ENCODE peak calls at places on chromosomes 11 and 22, in nine cellular contexts. One of them, this sample, is unnamed.

GRCh38 chr11:12164061-12165014 is 53.9 kb downstream of the MICAL2 start:
- DNase-seq in endodermal cell: peak; percentile 50
- DNase-seq in colonic mucosa: no peak
- DNase-seq in H9: no peak
- DNase-seq in left lung: no peak
- DNase-seq in AG04450: no peak
- DNase-seq in adrenal gland: no peak
- DNase-seq in lower lobe of right lung: no peak
- DNase-seq in ovary: no peak
- DNase-seq in this sample: no peak

GRCh38 chr11:17171342-17171741 is 36.4 kb downstream of the PIK3C2A start:
- DNase-seq in endodermal cell: no peak
- DNase-seq in colonic mucosa: no peak
- DNase-seq in H9: no peak
- DNase-seq in left lung: no peak
- DNase-seq in AG04450: peak; percentile 8
- DNase-seq in adrenal gland: no peak
- DNase-seq in lower lobe of right lung: no peak
- DNase-seq in ovary: no peak
- DNase-seq in this sample: no peak

GRCh38 chr11:3222003-3222855 is 3.6 kb upstream of the MRGPRG start:
- DNase-seq in endodermal cell: no peak
- DNase-seq in colonic mucosa: no peak
- DNase-seq in H9: peak; percentile 26
- DNase-seq in left lung: peak; percentile 29
- DNase-seq in AG04450: no peak
- DNase-seq in adrenal gland: peak; percentile 29
- DNase-seq in lower lobe of right lung: no peak
- DNase-seq in ovary: peak; percentile 9
- DNase-seq in this sample: no peak

GRCh38 chr11:120205596-120206161 is 5.2 kb upstream of the OAF start:
- DNase-seq in endodermal cell: no peak
- DNase-seq in colonic mucosa: no peak
- DNase-seq in H9: no peak
- DNase-seq in left lung: no peak
- DNase-seq in AG04450: peak; percentile 37
- DNase-seq in adrenal gland: no peak
- DNase-seq in lower lobe of right lung: no peak
- DNase-seq in ovary: no peak
- DNase-seq in this sample: no peak

GRCh38 chr11:93747122-93747521 is 5.7 kb downstream of the C11orf54 start:
- DNase-seq in endodermal cell: no peak
- DNase-seq in colonic mucosa: no peak
- DNase-seq in H9: no peak
- DNase-seq in left lung: no peak
- DNase-seq in AG04450: no peak
- DNase-seq in adrenal gland: no peak
- DNase-seq in lower lobe of right lung: no peak
- DNase-seq in ovary: no peak
- DNase-seq in this sample: no peak

GRCh38 chr11:2305862-2306823 is 4.3 kb downstream of the TSPAN32 start:
- DNase-seq in endodermal cell: peak; percentile 42
- DNase-seq in colonic mucosa: peak; percentile 71
- DNase-seq in H9: peak; percentile 29
- DNase-seq in left lung: peak; percentile 82
- DNase-seq in AG04450: peak; percentile 50
- DNase-seq in adrenal gland: peak; percentile 78
- DNase-seq in lower lobe of right lung: peak; percentile 50
- DNase-seq in ovary: peak; percentile 97
- DNase-seq in this sample: no peak

GRCh38 chr11:106988151-106988806 is 30.0 kb downstream of the GUCY1A2 start:
- DNase-seq in endodermal cell: no peak
- DNase-seq in colonic mucosa: no peak
- DNase-seq in H9: no peak
- DNase-seq in left lung: no peak
- DNase-seq in AG04450: no peak
- DNase-seq in adrenal gland: no peak
- DNase-seq in lower lobe of right lung: no peak
- DNase-seq in ovary: no peak
- DNase-seq in this sample: no peak

GRCh38 chr11:63613517-63614135 is 607 bp downstream of the PLAAT3 start:
- DNase-seq in endodermal cell: peak; percentile 87
- DNase-seq in colonic mucosa: peak; percentile 40
- DNase-seq in H9: peak; percentile 85
- DNase-seq in left lung: peak; percentile 53
- DNase-seq in AG04450: no peak
- DNase-seq in adrenal gland: peak; percentile 77
- DNase-seq in lower lobe of right lung: peak; percentile 70
- DNase-seq in ovary: peak; percentile 72
- DNase-seq in this sample: no peak

GRCh38 chr22:21611210-21611977 is 18.4 kb downstream of the YDJC start:
- DNase-seq in endodermal cell: no peak
- DNase-seq in colonic mucosa: no peak
- DNase-seq in H9: no peak
- DNase-seq in left lung: no peak
- DNase-seq in AG04450: no peak
- DNase-seq in adrenal gland: no peak
- DNase-seq in lower lobe of right lung: no peak
- DNase-seq in ovary: no peak
- DNase-seq in this sample: no peak

GRCh38 chr11:71305451-71306125 is 53.2 kb upstream of the SHANK2 start:
- DNase-seq in endodermal cell: peak; percentile 24
- DNase-seq in colonic mucosa: peak; percentile 13
- DNase-seq in H9: peak; percentile 10
- DNase-seq in left lung: peak; percentile 19
- DNase-seq in AG04450: no peak
- DNase-seq in adrenal gland: peak; percentile 15
- DNase-seq in lower lobe of right lung: no peak
- DNase-seq in ovary: no peak
- DNase-seq in this sample: no peak

GRCh38 chr11:74739546-74740270 is 8.5 kb upstream of the CHRDL2 start:
- DNase-seq in endodermal cell: peak; percentile 84
- DNase-seq in colonic mucosa: peak; percentile 36
- DNase-seq in H9: peak; percentile 73
- DNase-seq in left lung: no peak
- DNase-seq in AG04450: peak; percentile 44
- DNase-seq in adrenal gland: peak; percentile 78
- DNase-seq in lower lobe of right lung: no peak
- DNase-seq in ovary: no peak
- DNase-seq in this sample: no peak

GRCh38 chr11:65487467-65488272 is 11.2 kb upstream of the MALAT1 start:
- DNase-seq in endodermal cell: peak; percentile 99
- DNase-seq in colonic mucosa: peak; percentile 97
- DNase-seq in H9: peak; percentile 100
- DNase-seq in left lung: peak; percentile 99
- DNase-seq in AG04450: peak; percentile 100
- DNase-seq in adrenal gland: peak; percentile 100
- DNase-seq in lower lobe of right lung: peak; percentile 98
- DNase-seq in ovary: peak; percentile 97
- DNase-seq in this sample: peak; percentile 99

GRCh38 chr11:57474017-57474750 is 13.9 kb downstream of the RTN4RL2 start:
- DNase-seq in endodermal cell: peak; percentile 60
- DNase-seq in colonic mucosa: no peak
- DNase-seq in H9: no peak
- DNase-seq in left lung: no peak
- DNase-seq in AG04450: no peak
- DNase-seq in adrenal gland: no peak
- DNase-seq in lower lobe of right lung: no peak
- DNase-seq in ovary: no peak
- DNase-seq in this sample: no peak

GRCh38 chr11:42422094-42422493 is 889.7 kb upstream of the API5 start:
- DNase-seq in endodermal cell: no peak
- DNase-seq in colonic mucosa: no peak
- DNase-seq in H9: no peak
- DNase-seq in left lung: no peak
- DNase-seq in AG04450: no peak
- DNase-seq in adrenal gland: no peak
- DNase-seq in lower lobe of right lung: no peak
- DNase-seq in ovary: no peak
- DNase-seq in this sample: no peak

GRCh38 chr22:36926721-36927435 is 13.4 kb downstream of the CSF2RB start:
- DNase-seq in endodermal cell: peak; percentile 38
- DNase-seq in colonic mucosa: no peak
- DNase-seq in H9: no peak
- DNase-seq in left lung: no peak
- DNase-seq in AG04450: no peak
- DNase-seq in adrenal gland: peak; percentile 20
- DNase-seq in lower lobe of right lung: no peak
- DNase-seq in ovary: no peak
- DNase-seq in this sample: no peak

GRCh38 chr22:31881198-31881597 is 63.1 kb upstream of the YWHAH start:
- DNase-seq in endodermal cell: no peak
- DNase-seq in colonic mucosa: peak; percentile 21
- DNase-seq in H9: no peak
- DNase-seq in left lung: no peak
- DNase-seq in AG04450: no peak
- DNase-seq in adrenal gland: no peak
- DNase-seq in lower lobe of right lung: no peak
- DNase-seq in ovary: no peak
- DNase-seq in this sample: no peak

GRCh38 chr11:3123761-3124733 is 41.1 kb downstream of the OSBPL5 start:
- DNase-seq in endodermal cell: peak; percentile 28
- DNase-seq in colonic mucosa: peak; percentile 80
- DNase-seq in H9: no peak
- DNase-seq in left lung: peak; percentile 78
- DNase-seq in AG04450: peak; percentile 88
- DNase-seq in adrenal gland: peak; percentile 95
- DNase-seq in lower lobe of right lung: peak; percentile 63
- DNase-seq in ovary: peak; percentile 73
- DNase-seq in this sample: peak; percentile 89

GRCh38 chr11:121722431-121723256 is 269.9 kb upstream of the SORL1-AS1 start:
- DNase-seq in endodermal cell: peak; percentile 92
- DNase-seq in colonic mucosa: peak; percentile 39
- DNase-seq in H9: peak; percentile 84
- DNase-seq in left lung: peak; percentile 67
- DNase-seq in AG04450: peak; percentile 76
- DNase-seq in adrenal gland: peak; percentile 86
- DNase-seq in lower lobe of right lung: peak; percentile 52
- DNase-seq in ovary: peak; percentile 93
- DNase-seq in this sample: peak; percentile 74
- TF ChIP-seq CTCF in endodermal cell: no peak
- TF ChIP-seq CTCF in colonic mucosa: no peak
- TF ChIP-seq CTCF in H9: no peak
- TF ChIP-seq CTCF in left lung: no peak
- TF ChIP-seq CTCF in AG04450: no peak
- TF ChIP-seq CTCF in adrenal gland: peak; percentile 16
- TF ChIP-seq CTCF in lower lobe of right lung: no peak
- TF ChIP-seq CTCF in ovary: peak; percentile 24
- TF ChIP-seq CTCF in this sample: no peak

DNA sequence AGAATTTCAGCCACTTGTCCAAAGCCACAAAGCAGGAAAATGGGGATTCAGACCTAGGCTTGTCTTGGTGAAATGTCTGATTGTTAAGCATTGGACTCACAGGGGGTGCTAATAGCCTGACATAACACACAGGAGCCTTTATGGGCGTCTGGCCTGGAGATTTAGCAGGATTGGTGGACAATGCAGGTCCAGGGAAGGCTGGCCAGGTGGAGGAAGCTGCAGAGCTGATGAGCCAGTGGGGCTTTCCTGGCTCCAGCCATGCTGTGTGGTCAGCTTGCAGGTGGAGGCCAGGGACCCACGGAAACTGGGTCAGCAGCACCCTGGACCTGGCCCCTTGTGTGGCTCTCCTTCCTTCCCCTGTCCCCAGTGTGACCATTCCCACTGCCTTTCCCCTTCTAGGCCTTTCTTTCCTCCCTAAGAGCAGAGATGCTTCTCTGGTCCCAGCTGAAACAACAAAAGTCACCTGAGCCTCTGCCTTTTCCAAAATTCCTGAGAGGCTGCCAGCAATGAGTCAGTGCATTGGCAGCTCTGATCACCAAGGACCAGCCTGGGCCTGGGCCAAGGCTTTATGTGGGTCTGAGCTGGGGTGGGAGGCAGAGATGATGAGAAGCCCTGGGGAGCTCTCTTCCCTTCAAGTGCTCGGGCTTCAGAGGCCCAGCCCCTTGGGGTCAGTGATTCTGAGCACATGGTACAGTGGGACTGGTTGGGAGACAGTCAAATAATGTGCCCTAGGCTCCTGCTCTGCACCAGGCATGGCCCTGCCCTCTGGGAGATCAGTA is 85.2 kb downstream of the CCDC81 start:
- DNase-seq in endodermal cell: peak; percentile 80
- DNase-seq in colonic mucosa: no peak
- DNase-seq in H9: peak; percentile 45
- DNase-seq in left lung: no peak
- DNase-seq in AG04450: peak; percentile 83
- DNase-seq in adrenal gland: peak; percentile 87
- DNase-seq in lower lobe of right lung: peak; percentile 53
- DNase-seq in ovary: peak; percentile 72
- DNase-seq in this sample: peak; percentile 29
- H3K27ac ChIP-seq in endodermal cell: no peak overlapping the region
- H3K27ac ChIP-seq in colonic mucosa: no peak overlapping the region
- H3K27ac ChIP-seq in H9: no peak overlapping the region
- H3K27ac ChIP-seq in left lung: no peak overlapping the region
- H3K27ac ChIP-seq in AG04450: peak overlapping the region; percentile 49
- H3K27ac ChIP-seq in adrenal gland: no peak overlapping the region
- H3K27ac ChIP-seq in lower lobe of right lung: no peak overlapping the region
- H3K27ac ChIP-seq in ovary: no peak overlapping the region
- H3K27ac ChIP-seq in this sample: peak overlapping the region; percentile 7

DNA sequence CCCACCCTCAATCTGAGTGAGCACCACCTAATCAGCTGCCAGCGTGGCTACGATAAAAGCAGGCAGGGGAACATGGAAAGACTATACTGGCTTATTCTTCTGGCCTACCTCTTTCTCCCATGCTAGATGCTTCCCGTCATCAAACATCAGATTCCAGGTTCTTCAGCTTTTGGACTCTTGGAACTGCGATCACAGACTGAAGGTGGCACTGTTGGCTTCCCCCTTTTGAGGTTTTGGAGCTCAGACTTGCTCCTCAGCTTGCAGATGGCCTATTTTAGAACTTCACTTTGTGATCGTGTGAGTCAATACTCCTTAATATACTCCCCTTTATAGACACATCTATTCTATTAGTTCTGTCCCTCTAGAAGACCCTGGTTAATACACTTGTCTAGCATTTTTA is 543.7 kb upstream of the RAG2 start:
- DNase-seq in endodermal cell: peak; percentile 58
- DNase-seq in colonic mucosa: no peak
- DNase-seq in H9: no peak
- DNase-seq in left lung: no peak
- DNase-seq in AG04450: no peak
- DNase-seq in adrenal gland: no peak
- DNase-seq in lower lobe of right lung: no peak
- DNase-seq in ovary: no peak
- DNase-seq in this sample: no peak
- TF ChIP-seq CTCF in endodermal cell: peak; percentile 64
- TF ChIP-seq CTCF in colonic mucosa: no peak
- TF ChIP-seq CTCF in H9: no peak
- TF ChIP-seq CTCF in left lung: no peak
- TF ChIP-seq CTCF in AG04450: no peak
- TF ChIP-seq CTCF in adrenal gland: no peak
- TF ChIP-seq CTCF in lower lobe of right lung: no peak
- TF ChIP-seq CTCF in ovary: no peak
- TF ChIP-seq CTCF in this sample: no peak

DNA sequence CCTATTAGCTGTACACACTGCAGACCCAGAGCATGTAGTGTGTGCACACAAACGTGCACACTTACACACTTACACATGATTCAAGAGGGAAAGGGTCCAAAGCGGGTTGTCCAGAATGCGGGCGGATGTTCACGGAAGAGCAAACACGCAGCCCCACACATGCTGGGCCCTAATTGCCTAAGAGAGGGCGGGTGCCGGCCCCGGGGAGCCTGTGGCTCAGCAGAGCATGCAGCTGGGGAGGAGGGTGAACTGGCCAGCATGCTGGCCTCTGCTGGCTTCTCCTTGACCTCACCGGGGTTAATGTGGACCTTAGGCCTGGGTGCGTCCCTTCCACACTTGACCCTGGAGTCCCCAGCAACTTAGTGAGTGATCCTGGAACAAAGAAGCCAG is 816.3 kb downstream of the BRD1 start:
- DNase-seq in endodermal cell: peak; percentile 20
- DNase-seq in colonic mucosa: peak; percentile 6
- DNase-seq in H9: peak; percentile 10
- DNase-seq in left lung: no peak
- DNase-seq in AG04450: no peak
- DNase-seq in adrenal gland: peak; percentile 29
- DNase-seq in lower lobe of right lung: peak; percentile 29
- DNase-seq in ovary: no peak
- DNase-seq in this sample: no peak
- H3K27ac ChIP-seq in endodermal cell: no peak overlapping the region
- H3K27ac ChIP-seq in colonic mucosa: no peak overlapping the region
- H3K27ac ChIP-seq in H9: no peak overlapping the region
- H3K27ac ChIP-seq in left lung: no peak overlapping the region
- H3K27ac ChIP-seq in AG04450: no peak overlapping the region
- H3K27ac ChIP-seq in adrenal gland: no peak overlapping the region
- H3K27ac ChIP-seq in lower lobe of right lung: no peak overlapping the region
- H3K27ac ChIP-seq in ovary: no peak overlapping the region
- H3K27ac ChIP-seq in this sample: peak overlapping the region; percentile 76